ENCODE peak calls at places on chromosomes 12 and 14, in nine cellular contexts. Q is right atrium auricular region, A is ascending aorta, T is Caco-2, K is right lobe of liver, Y is pancreas, V is PC-3, O is fibroblast of lung, C is neuronal stem cell. Z is an unnamed sample. For H3K36me3, the result is how much of the 10 kb centered on the place peaks cover.

GRCh38 chr14:51419685-51420084 is 179.6 kb downstream of the TMX1 start:
- DNase-seq in Q (no peak), A (no peak), T (no peak), K (no peak), Y (no peak), V (no peak), O (no peak), C (no peak), Z (no peak)

GRCh38 chr14:75373133-75373532 is 54.7 kb upstream of the JDP2 start:
- DNase-seq in Q (no peak), A (no peak), T (no peak), K (peak), Y (no peak), V (no peak), O (no peak), C (no peak), Z (no peak)

GRCh38 chr12:108390495-108391203 is 51.5 kb upstream of the CMKLR1 start:
- DNase-seq in Q (no peak), A (no peak), T (no peak), K (no peak), Y (no peak), V (no peak), O (no peak), C (peak), Z (no peak)

GRCh38 chr14:94217116-94217515 is 43.0 kb downstream of the PPP4R4 start:
- DNase-seq in Q (no peak), A (no peak), T (no peak), K (no peak), Y (no peak), V (no peak), O (no peak), C (peak), Z (no peak)

GRCh38 chr14:51131516-51131915 is 36.6 kb upstream of the TRIM9 start:
- DNase-seq in Q (no peak), A (no peak), T (peak), K (no peak), Y (no peak), V (peak), O (no peak), C (no peak), Z (no peak)

GRCh38 chr14:34665785-34666425 is 36.0 kb upstream of the SNX6 start:
- DNase-seq in Q (no peak), A (peak), T (no peak), K (peak), Y (no peak), V (peak), O (peak), C (no peak), Z (no peak)

GRCh38 chr12:77122236-77122635 is 56.9 kb upstream of the E2F7 start:
- DNase-seq in Q (no peak), A (no peak), T (no peak), K (no peak), Y (no peak), V (peak), O (peak), C (no peak), Z (no peak)

GRCh38 chr14:106442857-106443256 is 916.5 kb downstream of the TMEM121 start:
- DNase-seq in Q (no peak), A (no peak), T (no peak), K (no peak), Y (no peak), V (no peak), O (no peak), C (no peak), Z (no peak)

GRCh38 chr12:3009780-3010179 is 50.6 kb downstream of the TEAD4 start:
- DNase-seq in Q (no peak), A (no peak), T (no peak), K (no peak), Y (no peak), V (no peak), O (no peak), C (no peak), Z (no peak)

GRCh38 chr12:19710811-19711793 is 271.8 kb downstream of the AEBP2 start:
- DNase-seq in Q (no peak), A (peak), T (no peak), K (no peak), Y (peak), V (no peak), O (peak), C (no peak), Z (no peak)

GRCh38 chr14:30610719-30611388 is 11.3 kb upstream of the SCFD1 start:
- DNase-seq in Q (no peak), A (no peak), T (peak), K (peak), Y (peak), V (peak), O (peak), C (no peak), Z (no peak)

GRCh38 chr12:93237235-93237915 is 140.3 kb upstream of the NUDT4 start:
- DNase-seq in Q (no peak), A (peak), T (no peak), K (peak), Y (no peak), V (no peak), O (no peak), C (no peak), Z (no peak)

GRCh38 chr14:64463873-64464272 is 1.4 kb upstream of the AKAP5 start:
- DNase-seq in Q (no peak), A (no peak), T (no peak), K (no peak), Y (no peak), V (no peak), O (no peak), C (no peak), Z (no peak)

GRCh38 chr12:105481906-105482305 is 151.4 kb downstream of the C12orf75 start:
- DNase-seq in Q (no peak), A (no peak), T (no peak), K (no peak), Y (no peak), V (no peak), O (peak), C (no peak), Z (no peak)

GRCh38 chr12:51132693-51133092 is 40.2 kb downstream of the TFCP2 start:
- DNase-seq in Q (no peak), A (no peak), T (no peak), K (no peak), Y (no peak), V (no peak), O (peak), C (no peak), Z (no peak)

GRCh38 chr14:99468836-99469592 is 11.6 kb downstream of the SETD3 start:
- DNase-seq in Q (no peak), A (no peak), T (no peak), K (no peak), Y (no peak), V (peak), O (peak), C (no peak), Z (no peak)

GRCh38 chr14:20662968-20663731 is 21.2 kb upstream of the RNASE4 start:
- DNase-seq in Q (peak), A (peak), T (peak), K (peak), Y (peak), V (peak), O (peak), C (peak), Z (peak)

GRCh38 chr12:25308761-25309160 is 58.0 kb upstream of the KRAS start:
- DNase-seq in Q (no peak), A (no peak), T (no peak), K (no peak), Y (no peak), V (peak), O (peak), C (no peak), Z (no peak)

GRCh38 chr14:59154383-59154782 is 34.1 kb upstream of the DAAM1 start:
- DNase-seq in Q (no peak), A (no peak), T (no peak), K (no peak), Y (no peak), V (no peak), O (no peak), C (no peak), Z (no peak)

GRCh38 chr14:94532462-94532861 is 23.2 kb upstream of the SERPINA12 start:
- DNase-seq in Q (no peak), A (no peak), T (no peak), K (no peak), Y (no peak), V (peak), O (peak), C (no peak), Z (no peak)

GRCh38 chr12:30796508-30796780 is 41.7 kb upstream of the CAPRIN2 start:
- DNase-seq in Q (no peak), A (peak), T (peak), K (no peak), Y (peak), V (peak), O (peak), C (peak), Z (no peak)

GRCh38 chr12:100987552-100988277 is 193.1 kb downstream of the ANO4 start:
- DNase-seq in Q (no peak), A (no peak), T (peak), K (no peak), Y (peak), V (peak), O (peak), C (peak), Z (no peak)

GRCh38 chr12:59317598-59317997 is 278.2 kb upstream of the SLC16A7 start:
- DNase-seq in Q (no peak), A (no peak), T (no peak), K (no peak), Y (no peak), V (no peak), O (no peak), C (no peak), Z (no peak)

GRCh38 chr14:31858868-31859267 is 218.2 kb upstream of the ARHGAP5 start:
- DNase-seq in Q (no peak), A (no peak), T (no peak), K (no peak), Y (no peak), V (peak), O (peak), C (no peak), Z (no peak)

GRCh38 chr12:51926718-51927117 is 19.4 kb downstream of the ACVRL1 start:
- DNase-seq in Q (no peak), A (peak), T (peak), K (peak), Y (peak), V (peak), O (no peak), C (no peak), Z (peak)

GRCh38 chr12:52091869-52092268 is 12.4 kb downstream of the SMIM41 start:
- DNase-seq in Q (peak), A (no peak), T (no peak), K (no peak), Y (no peak), V (no peak), O (no peak), C (no peak), Z (no peak)

GRCh38 chr12:132205271-132206092 is 61.2 kb downstream of the NOC4L start:
- DNase-seq in Q (no peak), A (no peak), T (no peak), K (no peak), Y (no peak), V (no peak), O (no peak), C (no peak), Z (no peak)

GRCh38 chr14:103103461-103104388 is 9.2 kb downstream of the EXOC3L4 start:
- DNase-seq in Q (no peak), A (no peak), T (peak), K (peak), Y (peak), V (peak), O (peak), C (no peak), Z (no peak)

GRCh38 chr14:61596985-61597384 is 98.3 kb upstream of the HIF1A start:
- DNase-seq in Q (no peak), A (no peak), T (no peak), K (no peak), Y (no peak), V (no peak), O (no peak), C (no peak), Z (no peak)

GRCh38 chr12:128840862-128841468 is 12.3 kb upstream of the GLT1D1 start:
- DNase-seq in Q (no peak), A (peak), T (no peak), K (no peak), Y (no peak), V (no peak), O (no peak), C (no peak), Z (no peak)

GRCh38 chr12:19018302-19018980 is 111.1 kb upstream of the PLEKHA5 start:
- DNase-seq in Q (no peak), A (no peak), T (no peak), K (no peak), Y (no peak), V (peak), O (peak), C (no peak), Z (no peak)

GRCh38 chr14:79285263-79285662 is 926.0 kb downstream of the DIO2 start:
- DNase-seq in Q (no peak), A (no peak), T (no peak), K (no peak), Y (no peak), V (no peak), O (no peak), C (no peak), Z (no peak)

GRCh38 chr12:93572712-93573551 is 457 bp downstream of the SOCS2 start:
- DNase-seq in Q (no peak), A (no peak), T (peak), K (no peak), Y (no peak), V (peak), O (peak), C (peak), Z (no peak)

GRCh38 chr14:93943052-93943451 is 15.9 kb downstream of the FAM181A start:
- DNase-seq in Q (no peak), A (no peak), T (no peak), K (no peak), Y (no peak), V (no peak), O (peak), C (no peak), Z (no peak)

GRCh38 chr14:75518625-75519024 is 3.6 kb upstream of the BATF start:
- DNase-seq in Q (no peak), A (no peak), T (peak), K (no peak), Y (no peak), V (peak), O (no peak), C (no peak), Z (no peak)

GRCh38 chr12:64582862-64583261 is 27.4 kb upstream of the RASSF3 start:
- DNase-seq in Q (no peak), A (no peak), T (no peak), K (no peak), Y (no peak), V (no peak), O (no peak), C (no peak), Z (no peak)

GRCh38 chr12:124454735-124455134 is 112.7 kb downstream of the NCOR2 start:
- DNase-seq in Q (no peak), A (no peak), T (no peak), K (no peak), Y (no peak), V (no peak), O (peak), C (no peak), Z (no peak)

GRCh38 chr12:24038211-24038997 is 88.9 kb upstream of the SOX5 start:
- DNase-seq in Q (no peak), A (no peak), T (no peak), K (peak), Y (no peak), V (no peak), O (no peak), C (no peak), Z (no peak)

GRCh38 chr14:79279645-79280399 is 931.5 kb downstream of the DIO2 start:
- DNase-seq in Q (no peak), A (no peak), T (peak), K (no peak), Y (peak), V (peak), O (peak), C (no peak), Z (peak)

DNA sequence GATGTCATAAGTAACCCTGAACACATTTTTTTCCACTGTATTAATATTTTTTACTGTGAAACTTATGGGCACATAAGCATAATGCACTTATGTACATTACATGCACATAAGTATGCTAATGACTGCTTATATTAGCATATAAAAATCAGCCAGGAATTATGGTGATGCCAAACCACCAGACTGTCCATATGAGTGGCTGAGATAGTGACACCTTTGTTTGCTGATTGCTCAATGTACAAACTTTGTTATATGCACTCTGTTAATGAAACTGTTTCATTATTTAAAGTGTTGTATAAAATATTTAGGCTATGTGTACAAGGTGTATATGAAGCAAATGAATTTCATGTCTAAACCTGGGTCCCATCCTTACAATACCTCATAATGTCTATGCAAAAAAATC is 32.3 kb downstream of the USP44 start:
- DNase-seq in Q (no peak), A (no peak), T (no peak), K (no peak), Y (no peak), V (no peak), O (no peak), C (no peak), Z (no peak)
- H3K36me3 ChIP-seq in Q (under half), A (under half), T (under half), K (under half), Y (under half), V (under half), O (under half), C (under half), Z (under half)

GRCh38 chr12:6567112-6567680 is 895 bp downstream of the NOP2 start:
- DNase-seq in Q (no peak), A (no peak), T (no peak), K (no peak), Y (no peak), V (peak), O (no peak), C (no peak), Z (no peak)

GRCh38 chr12:6569786-6570185 is 1.7 kb upstream of the NOP2 start:
- DNase-seq in Q (no peak), A (no peak), T (no peak), K (no peak), Y (no peak), V (no peak), O (no peak), C (no peak), Z (no peak)

GRCh38 chr12:6567824-6568617 is at the start of gene NOP2:
- DNase-seq in Q (peak), A (peak), T (peak), K (peak), Y (peak), V (peak), O (peak), C (peak), Z (peak)

GRCh38 chr12:6570264-6570887 is 2.3 kb upstream of the NOP2 start:
- DNase-seq in Q (no peak), A (no peak), T (peak), K (no peak), Y (peak), V (peak), O (peak), C (no peak), Z (no peak)

GRCh38 chr12:6569312-6569711 is 1.2 kb upstream of the NOP2 start:
- DNase-seq in Q (no peak), A (no peak), T (no peak), K (no peak), Y (no peak), V (no peak), O (no peak), C (no peak), Z (no peak)
- H3K36me3 ChIP-seq in Q (half or more), A (half or more), T (under half), K (under half), Y (under half), V (under half), O (under half), C (under half), Z (under half)

DNA sequence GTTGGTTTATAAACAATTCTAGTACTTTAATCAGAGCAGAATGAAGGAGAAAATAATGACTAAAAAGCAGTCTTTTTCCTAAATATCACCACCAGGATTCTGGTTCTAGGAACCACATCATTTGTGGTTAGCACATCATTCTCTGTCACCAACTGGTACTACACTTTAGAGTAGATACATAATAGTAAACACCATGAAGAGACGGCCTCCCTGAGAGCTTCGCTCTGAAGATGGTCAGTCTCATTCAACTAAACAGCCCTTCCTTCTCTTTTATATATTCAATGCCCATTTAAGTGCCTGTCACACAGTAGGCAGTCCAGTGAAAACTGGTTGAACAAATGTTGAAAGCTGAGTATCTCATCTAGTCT is 10.9 kb downstream of the SLC38A2 start:
- DNase-seq in Q (no peak), A (no peak), T (no peak), K (no peak), Y (no peak), V (no peak), O (no peak), C (no peak), Z (no peak)
- H3K36me3 ChIP-seq in Q (half or more), A (half or more), T (under half), K (half or more), Y (under half), V (half or more), O (under half), C (under half), Z (under half)

GRCh38 chr14:97456497-97456896 is 659.3 kb downstream of the VRK1 start:
- DNase-seq in Q (no peak), A (no peak), T (no peak), K (no peak), Y (no peak), V (no peak), O (no peak), C (no peak), Z (no peak)
- H3K36me3 ChIP-seq in Q (under half), A (under half), T (under half), K (under half), Y (under half), V (under half), O (under half), C (under half), Z (under half)

GRCh38 chr14:76938092-76938500 is 90.4 kb downstream of the IRF2BPL start:
- DNase-seq in Q (no peak), A (no peak), T (no peak), K (no peak), Y (no peak), V (no peak), O (peak), C (no peak), Z (no peak)
- H3K36me3 ChIP-seq in Q (under half), A (under half), T (under half), K (under half), Y (under half), V (under half), O (under half), C (under half), Z (under half)